ENCODE peak calls at places on chromosomes 4 and X, in ten cellular contexts. X, D, S, M, N, C, A, J, U and T are unnamed samples.

GRCh38 chr4:54539500-54540029 is 118.2 kb upstream of the KIT start:
- DNase-seq in U (peak; percentile 66), D (peak; percentile 72), J (peak; percentile 30), X (peak; percentile 26), M (peak; percentile 19), N (no peak), S (peak; percentile 69), A (peak; percentile 28), C (no peak), T (peak; percentile 63)

GRCh38 chr4:123342498-123342897 is 54.1 kb upstream of the SPRY1 start:
- DNase-seq in U (no peak), J (no peak), M (no peak), S (no peak), C (no peak), N (no peak), A (no peak), X (no peak), D (no peak), T (no peak)

GRCh38 chrX:150486011-150486410 is 82.4 kb upstream of the MTM1 start:
- DNase-seq in J (peak; percentile 62), M (peak; percentile 18), A (no peak), U (peak; percentile 37), S (peak; percentile 24), C (no peak), X (peak; percentile 47), N (peak; percentile 50), D (peak; percentile 41), T (peak; percentile 42)

GRCh38 chrX:54838583-54838982 is 31.0 kb downstream of the MAGED2 start:
- DNase-seq in U (no peak), J (no peak), M (no peak), X (no peak), S (no peak), D (no peak), N (no peak), C (no peak), A (no peak), T (no peak)

GRCh38 chr4:139672732-139673131 is 7.1 kb downstream of the MGST2 start:
- DNase-seq in J (no peak), U (no peak), C (no peak), N (no peak), S (no peak), M (no peak), A (no peak), D (no peak), X (no peak), T (no peak)

GRCh38 chr4:153341575-153342090 is 2.9 kb upstream of the MND1 start:
- DNase-seq in J (peak; percentile 23), N (peak; percentile 42), S (no peak), U (no peak), D (no peak), C (no peak), M (peak; percentile 54), X (peak; percentile 63), A (no peak), T (peak; percentile 66)

GRCh38 chrX:40152173-40152705 is 54.5 kb upstream of the BCOR start:
- DNase-seq in X (peak; percentile 42), U (peak; percentile 57), M (no peak), C (no peak), N (no peak), S (peak; percentile 39), J (no peak), A (no peak), D (peak; percentile 66), T (no peak)

GRCh38 chr4:52996261-52997131 is 134.4 kb downstream of the RASL11B start:
- DNase-seq in D (no peak), A (no peak), U (peak; percentile 21), J (no peak), C (no peak), S (no peak), X (no peak), M (peak; percentile 61), N (no peak), T (peak; percentile 52)

GRCh38 chr4:120709986-120710385 is 212.5 kb downstream of the PRDM5 start:
- DNase-seq in D (no peak), J (no peak), U (no peak), C (peak; percentile 76), M (peak; percentile 57), N (no peak), X (no peak), S (no peak), A (no peak), T (peak; percentile 54)

GRCh38 chrX:45771114-45771513 is 570.4 kb upstream of the DIPK2B start:
- DNase-seq in C (peak; percentile 92), X (no peak), N (no peak), A (no peak), M (peak; percentile 93), U (no peak), S (no peak), D (peak; percentile 40), J (peak; percentile 82), T (peak; percentile 97)

GRCh38 chr4:1094336-1094690 is 19.1 kb downstream of the RNF212 start:
- DNase-seq in D (no peak), C (no peak), U (no peak), S (no peak), N (no peak), A (no peak), X (no peak), M (no peak), J (no peak), T (no peak)

GRCh38 chr4:53132117-53132889 is 233.6 kb downstream of the SCFD2 start:
- DNase-seq in S (no peak), X (no peak), M (no peak), N (peak; percentile 33), D (no peak), U (no peak), C (no peak), A (peak; percentile 51), J (no peak), T (no peak)

DNA sequence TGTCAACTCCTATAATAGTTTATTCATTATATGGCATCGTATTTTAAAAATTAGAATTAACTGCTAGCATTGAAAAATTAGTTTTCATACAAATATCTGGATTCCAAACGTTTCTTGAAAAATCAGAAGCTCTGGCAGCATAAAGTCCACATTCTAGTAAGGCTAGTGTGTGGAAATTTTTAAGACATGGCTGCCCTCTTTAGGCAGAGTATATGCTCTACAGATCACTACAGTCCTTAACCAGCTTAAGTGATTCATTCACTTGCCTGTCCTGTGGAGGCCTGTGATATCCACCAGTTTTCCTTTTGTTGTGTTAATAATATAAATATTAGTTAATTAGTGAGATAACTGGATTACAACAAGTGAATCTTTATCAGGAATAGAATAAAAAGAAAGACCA is 287.2 kb downstream of the OPHN1 start:
- DNase-seq in A (no peak), D (no peak), X (peak; percentile 15), M (peak; percentile 31), N (peak; percentile 0), C (peak; percentile 27), S (no peak), U (no peak), J (peak; percentile 56), T (peak; percentile 37)
- TF ChIP-seq CTCF in A (no peak), D (no peak), X (peak; percentile 20), M (peak; percentile 45), N (no peak), C (peak; percentile 51), S (peak; percentile 63), U (no peak), J (peak; percentile 55), T (peak; percentile 60)

DNA sequence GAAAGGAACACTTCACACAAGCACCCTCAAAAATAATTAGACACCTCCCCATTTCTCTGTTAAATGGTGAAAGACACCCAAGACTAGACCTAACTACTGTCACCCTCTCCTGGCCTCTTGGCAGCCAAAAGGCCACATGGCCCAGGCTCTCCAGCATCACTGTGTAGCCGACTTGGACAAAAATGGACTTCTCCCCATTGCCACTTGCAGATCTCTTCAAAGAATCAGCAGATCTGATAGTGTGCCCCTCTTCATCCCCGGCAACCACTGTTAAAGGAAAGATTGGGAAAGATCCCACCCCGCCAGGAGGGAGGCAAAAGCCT is 2.0 kb downstream of the MID1IP1 start:
- DNase-seq in U (no peak), M (no peak), S (no peak), D (no peak), X (no peak), J (no peak), N (peak; percentile 13), C (no peak), A (peak; percentile 24), T (no peak)
- TF ChIP-seq CTCF in U (no peak), M (no peak), S (no peak), D (no peak), X (no peak), J (no peak), N (no peak), C (no peak), A (no peak), T (no peak)

GRCh38 chr4:25938251-25939186 is 24.5 kb downstream of the SMIM20 start:
- DNase-seq in M (peak; percentile 68), N (peak; percentile 86), D (no peak), A (peak; percentile 61), U (peak; percentile 36), C (peak; percentile 52), J (no peak), X (no peak), S (no peak), T (peak; percentile 75)

GRCh38 chr4:25937801-25938200 is 23.8 kb downstream of the SMIM20 start:
- DNase-seq in U (no peak), N (peak; percentile 15), M (peak; percentile 82), C (no peak), X (no peak), S (no peak), A (no peak), D (no peak), J (no peak), T (peak; percentile 40)

GRCh38 chr4:25936696-25937095 is 22.7 kb downstream of the SMIM20 start:
- DNase-seq in N (no peak), M (no peak), D (no peak), X (no peak), A (no peak), C (no peak), U (no peak), S (no peak), J (no peak), T (no peak)

GRCh38 chr4:25941441-25941840 is 27.4 kb downstream of the SMIM20 start:
- DNase-seq in M (no peak), U (no peak), C (no peak), N (no peak), A (no peak), X (no peak), S (no peak), D (no peak), J (no peak), T (no peak)

DNA sequence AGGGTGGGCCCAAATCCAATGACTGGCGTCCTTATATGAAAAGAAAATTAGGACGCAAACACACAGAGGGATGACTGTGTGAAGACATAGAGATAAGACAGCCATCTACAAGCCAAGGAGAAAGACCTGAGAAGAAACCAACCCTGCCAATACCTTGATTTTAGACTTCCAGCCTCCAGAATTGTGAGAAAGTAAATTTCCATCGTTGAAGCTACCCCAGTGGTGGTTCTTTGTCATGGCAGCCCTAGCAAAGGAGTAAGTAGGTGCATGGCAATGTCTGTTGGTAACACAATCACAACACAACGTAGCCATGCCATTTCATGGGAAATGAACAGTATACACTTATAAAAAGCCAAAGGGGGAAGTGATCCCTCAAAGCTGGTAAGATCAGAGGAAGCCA is 25.3 kb downstream of the SMIM20 start:
- DNase-seq in X (no peak), D (no peak), S (no peak), M (no peak), A (no peak), C (no peak), U (no peak), N (no peak), J (no peak), T (no peak)
- TF ChIP-seq CTCF in X (no peak), D (no peak), S (no peak), M (no peak), A (no peak), C (no peak), U (no peak), N (no peak), J (no peak), T (peak; percentile 52)

GRCh38 chr4:126907389-126907788 is 725.4 kb upstream of the INTU start:
- DNase-seq in M (no peak), D (no peak), U (no peak), S (no peak), N (no peak), C (no peak), J (no peak), A (no peak), X (no peak), T (no peak)

GRCh38 chr4:126906466-126906865 is 726.3 kb upstream of the INTU start:
- DNase-seq in S (no peak), X (no peak), M (no peak), C (no peak), A (no peak), U (no peak), N (no peak), J (no peak), D (no peak), T (no peak)
- TF ChIP-seq CTCF in S (no peak), X (no peak), M (no peak), C (no peak), A (no peak), U (no peak), N (no peak), J (no peak), D (no peak), T (no peak)